ENCODE peak calls at places on chromosomes 7 and 10, in eight cellular contexts. C is transverse colon, Q is heart right ventricle, R is thyroid gland, Y is astrocyte, D is heart left ventricle, U is pancreas, P is upper lobe of right lung. W is an unnamed sample. For H3K4me1, the result is how much of the 10 kb centered on the place peaks cover.

GRCh38 chr7:41339913-41340676 is 362.8 kb downstream of the INHBA start:
- DNase-seq in C (no peak), Q (no peak), R (no peak), Y (no peak), D (no peak), U (no peak), P (no peak), W (no peak)

GRCh38 chr10:67976292-67977245 is 92.1 kb downstream of the SIRT1 start:
- DNase-seq in C (no peak), Q (peak), R (peak), Y (no peak), D (peak), U (peak), P (no peak), W (peak)

GRCh38 chr10:24561453-24561852 is 162.2 kb downstream of the ARHGAP21 start:
- DNase-seq in C (no peak), Q (no peak), R (no peak), Y (peak), D (no peak), U (no peak), P (no peak), W (no peak)

GRCh38 chr7:16028651-16029050 is 342.2 kb upstream of the MEOX2 start:
- DNase-seq in C (no peak), Q (no peak), R (no peak), Y (no peak), D (no peak), U (no peak), P (no peak), W (no peak)

GRCh38 chr10:90665905-90666662 is 191.8 kb downstream of the HTR7 start:
- DNase-seq in C (no peak), Q (no peak), R (no peak), Y (no peak), D (no peak), U (no peak), P (no peak), W (no peak)

GRCh38 chr7:102080003-102080361 is 206.7 kb upstream of the SH2B2 start:
- DNase-seq in C (no peak), Q (no peak), R (no peak), Y (no peak), D (no peak), U (no peak), P (peak), W (no peak)

GRCh38 chr10:92027141-92027540 is 103.6 kb downstream of the BTAF1 start:
- DNase-seq in C (no peak), Q (no peak), R (no peak), Y (no peak), D (no peak), U (no peak), P (no peak), W (no peak)

GRCh38 chr7:151993977-151994676 is 31.3 kb upstream of the GALNT11 start:
- DNase-seq in C (no peak), Q (no peak), R (no peak), Y (no peak), D (no peak), U (no peak), P (no peak), W (no peak)

GRCh38 chr10:77157248-77158019 is 480.2 kb downstream of the KCNMA1 start:
- DNase-seq in C (peak), Q (no peak), R (no peak), Y (peak), D (no peak), U (no peak), P (no peak), W (no peak)

GRCh38 chr10:70379581-70380176 is 2.7 kb downstream of the LRRC20 start:
- DNase-seq in C (no peak), Q (no peak), R (no peak), Y (no peak), D (no peak), U (no peak), P (no peak), W (no peak)
- H3K4me1 ChIP-seq in C (under half), Q (under half), R (under half), Y (under half), D (under half), U (under half), P (under half), W (under half)

DNA sequence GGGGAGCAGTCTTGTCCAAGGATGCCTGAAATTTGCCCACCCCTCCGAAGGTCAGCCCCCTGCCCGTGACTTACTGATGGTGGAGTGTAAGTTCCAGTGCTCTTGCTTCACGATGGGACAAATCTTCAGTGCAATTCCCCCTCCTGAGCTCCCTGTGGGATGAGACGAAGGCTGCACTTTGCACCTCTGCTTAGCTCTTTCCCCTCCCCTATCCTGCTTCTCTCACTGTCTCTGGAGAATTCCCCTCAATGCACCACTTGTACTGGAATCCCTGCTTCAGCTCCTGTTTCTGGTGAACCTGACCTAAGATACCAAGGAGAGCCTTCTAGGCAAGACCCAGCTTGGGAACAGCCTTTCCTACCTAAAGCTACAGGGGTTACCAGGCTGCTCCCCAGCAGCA is 122.9 kb upstream of the ZMIZ1 start:
- DNase-seq in C (no peak), Q (no peak), R (no peak), Y (no peak), D (no peak), U (peak), P (no peak), W (no peak)
- H3K27ac ChIP-seq in C (peak), Q (no peak), R (peak), Y (no peak), D (no peak), U (no peak), P (no peak), W (no peak)

GRCh38 chr10:109963439-109963838 is 40.1 kb upstream of the XPNPEP1 start:
- DNase-seq in C (no peak), Q (no peak), R (no peak), Y (no peak), D (no peak), U (no peak), P (no peak), W (no peak)
- H3K4me1 ChIP-seq in C (under half), Q (under half), R (under half), Y (half or more), D (under half), U (under half), P (under half), W (under half)

GRCh38 chr7:149355390-149356048 is 93.5 kb downstream of the ZNF783 start:
- DNase-seq in C (no peak), Q (no peak), R (peak), Y (no peak), D (no peak), U (no peak), P (no peak), W (no peak)
- H3K27ac ChIP-seq in C (no peak), Q (no peak), R (no peak), Y (no peak), D (no peak), U (no peak), P (no peak), W (no peak)

DNA sequence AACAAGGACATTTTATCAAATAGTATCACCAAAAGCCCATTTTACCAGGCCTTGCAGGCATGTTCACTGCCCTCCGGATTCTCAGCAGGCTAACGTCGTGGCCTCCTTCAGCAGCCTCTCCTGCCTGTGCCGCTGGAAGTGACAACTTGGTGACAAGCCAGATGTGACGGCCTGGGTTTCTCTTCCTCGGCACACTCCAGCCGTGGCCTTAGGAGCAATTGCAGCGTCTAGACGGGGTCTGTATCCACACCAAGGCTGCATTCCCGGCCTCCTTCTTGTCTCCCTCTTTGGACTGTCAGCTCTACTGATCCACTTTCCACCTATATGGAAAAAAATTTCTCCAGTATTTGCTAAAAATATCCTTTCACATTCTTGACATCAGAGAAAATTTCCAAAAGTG is 145.3 kb upstream of the MGMT start:
- DNase-seq in C (no peak), Q (no peak), R (no peak), Y (no peak), D (no peak), U (no peak), P (no peak), W (no peak)
- H3K4me1 ChIP-seq in C (under half), Q (under half), R (under half), Y (under half), D (under half), U (under half), P (under half), W (under half)

DNA sequence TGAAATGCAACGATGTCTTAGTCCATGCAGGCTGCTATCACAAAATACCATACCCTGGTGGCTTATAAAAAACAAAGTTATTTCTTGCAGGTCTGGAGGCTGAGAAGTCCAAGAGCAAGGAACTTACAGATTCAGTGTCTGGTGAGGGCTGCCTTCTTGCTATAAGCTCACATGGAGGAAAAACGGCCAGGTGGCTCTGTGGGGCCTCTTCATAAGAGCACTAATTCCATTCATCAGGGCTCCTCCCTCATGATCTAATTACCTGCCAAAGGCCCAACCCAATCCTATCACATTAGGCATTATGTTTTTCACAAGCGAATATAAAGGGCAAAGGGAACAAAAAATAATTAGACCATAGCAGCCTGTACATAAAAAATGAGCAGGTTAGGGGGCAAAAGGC is 35.4 kb downstream of the PAPSS2 start:
- DNase-seq in C (peak), Q (no peak), R (no peak), Y (no peak), D (no peak), U (no peak), P (no peak), W (no peak)
- H3K27ac ChIP-seq in C (peak), Q (no peak), R (no peak), Y (no peak), D (no peak), U (no peak), P (no peak), W (no peak)

GRCh38 chr7:55034776-55035175 is 16.0 kb downstream of the EGFR start:
- DNase-seq in C (no peak), Q (no peak), R (no peak), Y (no peak), D (no peak), U (no peak), P (no peak), W (no peak)
- H3K4me1 ChIP-seq in C (under half), Q (under half), R (half or more), Y (under half), D (under half), U (under half), P (under half), W (under half)

DNA sequence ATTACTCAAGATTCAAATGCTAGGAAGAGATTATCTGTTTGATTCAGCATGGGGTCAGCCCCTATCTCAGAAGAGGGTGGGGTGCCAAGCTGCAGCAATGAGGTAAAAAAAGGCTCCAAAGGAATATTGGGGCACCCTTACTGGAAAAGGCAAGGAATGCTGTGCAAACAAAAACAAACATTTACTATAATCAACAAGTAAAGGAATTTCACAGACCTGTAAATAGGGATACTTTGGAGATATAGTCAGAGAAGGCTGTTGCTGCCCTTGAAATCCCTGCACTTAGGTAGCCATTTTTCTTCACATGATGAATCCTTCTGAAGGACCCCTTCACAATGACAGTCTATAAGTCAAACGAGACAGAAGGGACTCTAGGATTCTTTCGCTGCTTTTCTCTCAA is 10.6 kb upstream of the ADD3 start:
- DNase-seq in C (no peak), Q (no peak), R (no peak), Y (no peak), D (no peak), U (no peak), P (no peak), W (no peak)
- H3K27ac ChIP-seq in C (peak), Q (peak), R (no peak), Y (no peak), D (peak), U (peak), P (no peak), W (peak)

DNA sequence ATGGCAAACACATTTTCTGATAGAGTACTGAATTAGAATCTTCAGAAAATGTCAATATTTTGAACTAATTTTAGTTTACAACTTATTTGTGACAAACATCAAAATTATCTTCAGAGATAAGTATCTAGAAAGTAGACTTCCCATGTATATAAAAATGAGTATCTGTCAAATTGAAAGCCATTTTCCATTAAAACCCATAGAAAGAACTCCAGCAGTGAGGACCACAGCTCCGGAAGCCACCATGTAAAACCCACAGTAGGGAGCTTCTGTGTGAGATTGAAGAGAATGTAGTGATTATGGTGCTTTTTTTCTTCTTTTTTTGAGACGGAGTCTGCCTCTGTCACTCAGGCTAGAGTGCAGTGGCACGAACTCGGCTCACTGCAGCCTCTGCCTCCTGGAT is 687.0 kb downstream of the TYW1 start:
- DNase-seq in C (no peak), Q (no peak), R (no peak), Y (no peak), D (no peak), U (no peak), P (no peak), W (no peak)
- H3K4me1 ChIP-seq in C (under half), Q (under half), R (under half), Y (under half), D (under half), U (under half), P (under half), W (under half)